ENCODE peak calls at places on chromosomes 2 and 18, in ten cellular contexts. A is gastrocnemius medialis, G is HCT116, M is heart left ventricle, O is body of pancreas, L is K562, Z is right lobe of liver, I is HepG2, R is A549, K is GM12878. N is an unnamed sample.

GRCh38 chr18:22542400-22542835 is 124.7 kb upstream of the CTAGE1 start:
- ATAC-seq in O (peak; percentile 34), K (no peak), A (no peak), I (peak; percentile 60), Z (peak; percentile 92), L (no peak), R (no peak), M (peak; percentile 22), G (no peak), N (peak; percentile 20)

GRCh38 chr18:240175-240574 is 27.7 kb downstream of the THOC1 start:
- ATAC-seq in Z (no peak), O (no peak), A (peak; percentile 96), L (no peak), R (no peak), I (no peak), K (no peak), M (peak; percentile 94), G (no peak), N (no peak)

GRCh38 chr2:36449943-36450392 is 94.4 kb downstream of the CRIM1 start:
- ATAC-seq in Z (peak; percentile 34), M (peak; percentile 37), G (no peak), R (peak; percentile 41), O (peak; percentile 12), K (no peak), I (peak; percentile 35), A (peak; percentile 59), L (peak; percentile 43), N (no peak)

GRCh38 chr2:96959406-96960110 is 26.8 kb downstream of the FAM178B start:
- ATAC-seq in M (no peak), K (no peak), L (peak; percentile 42), Z (no peak), A (no peak), R (no peak), O (no peak), G (no peak), I (no peak), N (no peak)

GRCh38 chr2:68438455-68439303 is 28.4 kb downstream of the FBXO48 start:
- ATAC-seq in K (peak; percentile 19), I (no peak), R (no peak), O (no peak), L (no peak), M (no peak), A (no peak), Z (no peak), G (no peak), N (no peak)

GRCh38 chr2:195319548-195320415 is 337.2 kb upstream of the SLC39A10 start:
- ATAC-seq in M (no peak), L (no peak), G (no peak), Z (no peak), A (no peak), K (no peak), I (no peak), O (no peak), R (no peak), N (no peak)

GRCh38 chr2:235958631-235959395 is 209.4 kb downstream of the GBX2 start:
- ATAC-seq in I (no peak), G (no peak), L (no peak), Z (no peak), M (no peak), R (no peak), K (no peak), O (no peak), A (no peak), N (no peak)

GRCh38 chr2:10414000-10414451 is 34.1 kb downstream of the ODC1 start:
- ATAC-seq in A (no peak), M (peak; percentile 17), G (peak; percentile 47), L (no peak), Z (peak; percentile 56), O (peak; percentile 79), R (no peak), I (no peak), K (peak; percentile 34), N (no peak)

GRCh38 chr2:39515273-39515896 is 78.3 kb upstream of the MAP4K3 start:
- ATAC-seq in O (no peak), A (no peak), M (no peak), L (peak; percentile 62), I (peak; percentile 75), R (no peak), G (no peak), Z (peak; percentile 44), K (no peak), N (no peak)

GRCh38 chr18:6044773-6045172 is 149.5 kb upstream of the TMEM200C start:
- ATAC-seq in Z (no peak), K (no peak), G (no peak), M (no peak), O (no peak), A (no peak), R (no peak), L (no peak), I (no peak), N (no peak)

GRCh38 chr18:62372156-62372555 is 47.0 kb downstream of the TNFRSF11A start:
- ATAC-seq in A (no peak), L (no peak), M (no peak), G (no peak), Z (no peak), R (no peak), I (no peak), O (peak; percentile 33), K (peak; percentile 81), N (no peak)

GRCh38 chr18:31741096-31741735 is 19.5 kb downstream of the SLC25A52 start:
- ATAC-seq in R (no peak), G (peak; percentile 49), K (peak; percentile 72), A (no peak), O (peak; percentile 69), L (peak; percentile 70), I (peak; percentile 46), M (no peak), Z (peak; percentile 60), N (no peak)

GRCh38 chr18:26943906-26944305 is 78.4 kb upstream of the AQP4 start:
- ATAC-seq in I (no peak), A (no peak), G (no peak), K (no peak), L (no peak), Z (no peak), O (no peak), M (no peak), R (no peak), N (no peak)

DNA sequence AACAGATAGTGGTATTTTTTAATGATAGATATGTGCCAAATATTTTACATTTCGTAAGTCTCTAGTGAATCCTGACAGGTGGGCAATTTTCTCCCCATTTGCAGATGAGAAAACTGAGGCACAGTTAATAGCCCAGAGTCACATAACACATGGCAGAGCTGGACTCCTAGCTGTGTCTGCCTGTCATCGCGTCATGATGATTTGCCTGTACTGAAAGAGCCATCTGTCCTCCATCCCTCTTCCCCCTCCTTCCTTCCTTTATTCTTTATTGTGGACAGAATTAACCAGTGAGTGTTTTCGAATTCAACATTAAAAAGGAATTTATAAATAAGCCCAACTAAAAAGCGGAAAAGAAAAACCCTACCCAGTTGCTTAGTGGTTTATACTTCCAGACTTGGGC is 3.2 kb downstream of the DNAJB2 start:
- ATAC-seq in I (no peak), M (no peak), O (no peak), K (no peak), R (no peak), A (no peak), Z (no peak), G (no peak), L (no peak), N (no peak)
- TF ChIP-seq POLR2A in I (no peak), M (no peak), O (no peak), K (no peak), R (no peak), A (no peak), Z (no peak), G (no peak), L (no peak), N (no peak)

GRCh38 chr2:3105814-3106569 is 271.6 kb downstream of the EIPR1 start:
- ATAC-seq in R (no peak), I (no peak), M (no peak), A (no peak), O (no peak), G (no peak), L (no peak), K (no peak), Z (no peak), N (no peak)
- H3K9me3 ChIP-seq in R (no peaks in the 10 kb centered on the region), I (no peaks in the 10 kb centered on the region), M (no peaks in the 10 kb centered on the region), A (no peaks in the 10 kb centered on the region), O (no peaks in the 10 kb centered on the region), G (peaks cover 6% of the 10 kb centered on the region), L (peaks cover 7% of the 10 kb centered on the region), K (no peaks in the 10 kb centered on the region), Z (no peaks in the 10 kb centered on the region), N (no peaks in the 10 kb centered on the region)

DNA sequence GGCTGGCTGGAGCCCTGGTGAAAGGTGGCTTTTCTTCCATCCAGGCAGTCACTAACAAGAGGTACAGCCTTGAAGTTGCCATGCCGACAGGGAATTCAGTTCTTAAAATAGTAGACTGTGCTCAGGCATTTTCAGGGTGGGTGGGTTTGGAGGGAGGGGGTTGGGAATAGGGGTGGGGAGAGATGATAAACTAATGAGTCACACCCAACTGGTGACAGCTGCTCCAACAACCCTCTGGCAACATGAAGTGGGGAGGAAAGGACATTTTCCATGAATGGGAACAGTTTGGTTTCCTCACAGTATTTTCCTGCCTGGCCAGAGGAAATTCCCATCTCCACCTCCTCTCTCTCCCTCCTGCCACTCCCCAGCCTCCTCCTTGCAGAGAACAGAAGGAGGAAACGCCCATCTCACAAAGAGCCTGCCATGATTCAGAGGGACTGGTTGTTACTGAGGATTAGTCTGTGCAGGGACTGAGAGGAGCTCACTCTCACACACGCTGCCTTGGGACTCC is 113.0 kb upstream of the SLC1A4 start:
- ATAC-seq in K (no peak), M (peak; percentile 65), A (peak; percentile 44), Z (no peak), G (peak; percentile 69), L (peak; percentile 81), R (peak; percentile 86), I (no peak), O (no peak), N (peak; percentile 57)
- H3K27ac ChIP-seq in K (no peak overlapping the region), M (peak overlapping the region; percentile 69), A (no peak overlapping the region), Z (no peak overlapping the region), G (no peak overlapping the region), L (no peak overlapping the region), R (peak overlapping the region; percentile 22), I (no peak overlapping the region), O (no peak overlapping the region), N (peak overlapping the region; percentile 23)

GRCh38 chr18:11851156-11852047 is at the start of gene CHMP1B:
- ATAC-seq in Z (peak; percentile 96), K (peak; percentile 96), O (peak; percentile 98), I (peak; percentile 91), R (peak; percentile 87), L (peak; percentile 88), G (peak; percentile 92), A (peak; percentile 59), M (peak; percentile 97), N (peak; percentile 97)

GRCh38 chr18:11850821-11851155 is 425 bp upstream of the CHMP1B start:
- ATAC-seq in I (peak; percentile 13), R (peak; percentile 14), O (peak; percentile 60), M (peak; percentile 30), K (peak; percentile 58), L (peak; percentile 9), G (peak; percentile 26), A (peak; percentile 44), Z (peak; percentile 55), N (peak; percentile 70)

GRCh38 chr18:11849279-11849678 is 1.9 kb upstream of the CHMP1B start:
- ATAC-seq in K (no peak), I (no peak), R (no peak), L (no peak), O (no peak), A (no peak), Z (no peak), G (no peak), M (no peak), N (no peak)

GRCh38 chr18:11852048-11852341 is 782 bp downstream of the CHMP1B start:
- ATAC-seq in L (no peak), O (no peak), M (no peak), G (no peak), A (no peak), I (no peak), Z (no peak), K (no peak), R (no peak), N (no peak)

GRCh38 chr18:11849845-11850747 is 1.1 kb upstream of the CHMP1B start:
- ATAC-seq in M (peak; percentile 54), K (peak; percentile 40), Z (peak; percentile 64), R (peak; percentile 58), O (peak; percentile 52), I (peak; percentile 80), A (peak; percentile 77), L (peak; percentile 69), G (peak; percentile 60), N (peak; percentile 57)
- TF ChIP-seq POLR2A in M (no peak), K (no peak), Z (peak; percentile 66), R (no peak), O (peak; percentile 60), I (peak; percentile 35), A (peak; percentile 61), L (peak; percentile 31), G (no peak), N (no peak)

N was measured in gastroesophageal sphincter.